ENCODE peak calls at places on chromosomes 2 and 18, in seven cellular contexts. V is heart right ventricle, R is neural progenitor cell, F is heart left ventricle, L is tibial nerve, I is psoas muscle, H is colonic mucosa. B is an unnamed sample. For H3K9me3, the result is how much of the 10 kb centered on the place peaks cover.

GRCh38 chr2:71934595-71935263 is 212.9 kb downstream of the CYP26B1 start:
- DNase-seq in R (no peak), F (no peak), I (peak), V (no peak), L (peak), H (peak), B (peak)

GRCh38 chr2:42809876-42810125 is 17.4 kb upstream of the HAAO start:
- DNase-seq in L (no peak), I (peak), V (peak), F (peak), H (peak), R (peak), B (peak)

GRCh38 chr18:46406539-46406932 is 250.5 kb downstream of the LOXHD1 start:
- DNase-seq in L (no peak), V (no peak), H (no peak), I (no peak), F (no peak), R (no peak), B (no peak)

GRCh38 chr2:196293751-196294486 is 122.5 kb upstream of the STK17B start:
- DNase-seq in V (no peak), F (no peak), L (no peak), R (no peak), I (no peak), H (no peak), B (no peak)

GRCh38 chr2:199441759-199442158 is 16.0 kb downstream of the SATB2 start:
- DNase-seq in F (no peak), I (no peak), V (no peak), H (peak), L (no peak), R (no peak), B (no peak)

GRCh38 chr2:134301099-134301970 is 47.5 kb downstream of the MGAT5 start:
- DNase-seq in L (no peak), F (no peak), R (no peak), V (no peak), I (no peak), H (no peak), B (no peak)

GRCh38 chr18:8525692-8526091 is 83.5 kb upstream of the RAB12 start:
- DNase-seq in V (no peak), L (no peak), I (no peak), R (peak), F (no peak), H (no peak), B (peak)

GRCh38 chr2:219419331-219420197 is 1.4 kb downstream of the DES start:
- DNase-seq in V (peak), R (no peak), H (no peak), F (peak), I (peak), L (no peak), B (no peak)

GRCh38 chr18:11548940-11549551 is 60.4 kb upstream of the SLC35G4 start:
- DNase-seq in R (no peak), H (no peak), V (no peak), L (no peak), I (no peak), F (no peak), B (no peak)

GRCh38 chr2:17538844-17539554 is 1.5 kb upstream of the VSNL1 start:
- DNase-seq in I (peak), H (peak), L (no peak), R (peak), V (peak), F (peak), B (peak)

GRCh38 chr2:35973737-35974132 is 381.8 kb upstream of the CRIM1 start:
- DNase-seq in V (peak), R (no peak), H (no peak), L (peak), I (no peak), F (peak), B (no peak)

GRCh38 chr2:46847726-46848421 is 67.7 kb downstream of the MCFD2 start:
- DNase-seq in R (no peak), F (no peak), V (no peak), L (no peak), I (no peak), H (no peak), B (no peak)

GRCh38 chr2:172084734-172085459 is 410 bp upstream of the DLX1 start:
- DNase-seq in H (peak), V (peak), I (peak), F (peak), L (peak), R (peak), B (peak)

GRCh38 chr2:132582360-132582759 is 87.6 kb downstream of the LYPD1 start:
- DNase-seq in H (peak), F (no peak), I (no peak), L (no peak), V (no peak), R (no peak), B (no peak)

GRCh38 chr2:161228511-161229240 is 68.4 kb downstream of the TANK start:
- DNase-seq in L (no peak), I (no peak), R (no peak), H (no peak), V (no peak), F (no peak), B (no peak)
- H3K27ac ChIP-seq in L (no peak), I (no peak), R (no peak), H (no peak), V (no peak), F (no peak), B (no peak)

DNA sequence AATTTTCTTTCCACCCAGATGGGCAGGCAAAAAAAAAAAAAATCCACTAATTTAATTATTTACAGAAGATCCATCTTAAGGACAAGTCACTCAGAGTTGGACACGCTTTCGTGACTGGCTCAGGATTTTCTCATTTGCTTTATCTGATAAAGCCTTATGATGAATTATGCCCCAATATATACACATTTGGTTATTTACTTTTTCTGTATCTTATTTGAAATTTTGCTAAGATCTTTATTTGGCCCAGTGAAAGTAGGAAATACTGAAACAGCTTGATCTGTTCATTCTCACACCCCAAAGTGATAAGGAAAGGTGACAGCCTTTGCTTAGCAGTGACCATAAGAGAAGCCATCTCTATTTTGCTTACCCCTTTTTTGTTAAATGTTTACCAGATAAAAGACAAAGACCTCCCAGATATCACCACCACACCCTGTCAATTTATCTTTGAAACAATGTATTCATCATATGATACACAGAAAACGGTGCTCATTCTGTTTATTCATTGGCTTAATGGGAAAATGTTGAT is 428.3 kb downstream of the PARD3B start:
- DNase-seq in R (no peak), L (no peak), V (no peak), I (no peak), F (no peak), H (no peak), B (no peak)
- H3K9me3 ChIP-seq in R (under half), L (under half), V (under half), I (under half), F (under half), H (under half), B (under half)

GRCh38 chr2:240203031-240203841 is 62.8 kb upstream of the OTOS start:
- DNase-seq in L (no peak), F (no peak), I (no peak), H (no peak), V (no peak), R (peak), B (no peak)
- H3K4me3 ChIP-seq in L (no peak), F (no peak), I (no peak), H (no peak), V (no peak), R (no peak), B (no peak)

GRCh38 chr2:233839447-233839820 is 14.9 kb downstream of the HJURP start:
- DNase-seq in V (no peak), H (no peak), R (no peak), L (no peak), F (peak), I (no peak), B (no peak)
- H3K27ac ChIP-seq in V (no peak), H (no peak), R (no peak), L (no peak), F (no peak), I (no peak), B (no peak)

DNA sequence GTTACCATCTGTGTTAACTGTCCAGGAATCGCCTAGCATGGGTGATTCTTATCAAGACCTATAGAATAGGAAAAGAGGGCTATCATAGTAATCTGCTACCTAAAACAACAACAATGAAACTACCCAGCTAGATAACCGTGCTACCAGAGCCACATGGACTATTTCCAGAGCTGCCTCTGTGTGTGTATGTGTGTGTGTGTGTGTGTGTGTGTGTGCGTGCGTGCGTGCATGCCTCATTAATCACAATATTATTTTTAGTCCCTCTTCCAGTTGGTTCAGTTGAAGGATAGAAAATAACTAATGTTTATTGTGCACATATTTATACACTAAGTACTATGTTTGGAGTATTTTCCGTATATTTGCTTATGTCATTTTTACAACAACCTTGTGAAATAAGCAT is 201.1 kb downstream of the SP3 start:
- DNase-seq in V (peak), L (no peak), F (peak), R (no peak), H (no peak), I (no peak), B (no peak)
- H3K9me3 ChIP-seq in V (under half), L (under half), F (under half), R (under half), H (under half), I (under half), B (under half)

DNA sequence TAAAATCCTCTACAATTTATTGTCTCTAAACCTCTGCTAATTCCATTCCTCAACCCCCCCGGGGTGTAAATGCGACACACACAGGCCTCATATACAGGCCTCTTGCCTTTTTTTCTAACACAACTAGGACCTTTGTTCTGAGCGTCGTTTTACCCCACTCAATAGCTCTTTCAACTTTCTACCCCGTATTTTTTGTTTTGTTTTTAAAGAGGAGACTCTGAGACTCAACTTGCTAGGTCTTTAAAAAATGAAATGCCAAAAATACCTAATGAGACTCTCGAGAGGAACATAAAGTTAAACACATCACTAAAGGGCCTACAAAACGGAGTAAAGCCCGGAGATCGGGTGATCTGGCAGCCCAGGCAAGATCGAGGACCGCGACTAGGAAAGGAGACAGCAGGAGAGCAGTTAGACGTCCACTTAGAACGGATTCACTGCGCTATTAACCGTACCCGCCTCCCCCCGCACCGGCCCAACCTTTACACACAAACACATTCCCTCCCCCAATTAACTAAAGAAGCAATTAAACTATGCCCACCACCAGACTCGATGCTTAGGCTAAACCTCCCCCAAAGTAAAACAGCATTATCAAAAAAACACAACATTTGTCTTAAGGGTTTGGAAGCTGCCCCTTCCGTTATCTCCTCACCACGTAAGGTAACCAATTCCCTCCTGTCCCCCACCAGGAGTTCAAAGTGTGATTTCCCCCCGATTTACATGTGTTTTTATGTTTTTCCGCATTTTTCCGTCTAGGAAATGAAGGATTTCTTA is 1.6 kb downstream of the TRIP12 start:
- DNase-seq in L (no peak), H (peak), V (no peak), R (peak), I (no peak), F (no peak), B (peak)
- H3K4me3 ChIP-seq in L (peak), H (peak), V (peak), R (peak), I (peak), F (peak), B (peak)